ENCODE peak calls at places on chromosomes 7 and 10, in four cellular contexts. L is colonic mucosa, X is T-helper 9 cell, I is iris pigment epithelial cell. Z is an unnamed sample.

GRCh38 chr10:13346280-13346819 is 1.7 kb downstream of the SEPHS1 start:
- DNase-seq in L (peak), X (no peak), I (peak), Z (peak)

GRCh38 chr10:21078410-21079329 is 181.6 kb upstream of the NEBL start:
- DNase-seq in L (peak), X (no peak), I (peak), Z (peak)

GRCh38 chr7:93212881-93213280 is 13.4 kb downstream of the HEPACAM2 start:
- DNase-seq in L (no peak), X (no peak), I (no peak), Z (no peak)

GRCh38 chr10:43214956-43215561 is 51.8 kb downstream of the RASGEF1A start:
- DNase-seq in L (no peak), X (no peak), I (no peak), Z (no peak)

GRCh38 chr7:79598351-79598750 is 144.9 kb upstream of the MAGI2 start:
- DNase-seq in L (no peak), X (no peak), I (no peak), Z (no peak)

GRCh38 chr7:115229401-115230083 is 307.6 kb downstream of the MDFIC start:
- DNase-seq in L (no peak), X (peak), I (no peak), Z (no peak)

GRCh38 chr7:44145969-44146897 is 5.1 kb upstream of the MYL7 start:
- DNase-seq in L (peak), X (peak), I (peak), Z (peak)

GRCh38 chr7:46485481-46486065 is 564.5 kb upstream of the IGFBP3 start:
- DNase-seq in L (no peak), X (no peak), I (peak), Z (peak)

GRCh38 chr10:100788027-100788900 is 42.9 kb downstream of the PAX2 start:
- DNase-seq in L (no peak), X (no peak), I (no peak), Z (no peak)